ENCODE peak calls at places on chromosomes 11 and 22, in nine cellular contexts. D, G, R, L, Z, A, B, C and I are unnamed samples.

GRCh38 chr11:133842053-133842452 is 3.3 kb downstream of the SPATA19 start:
- DNase-seq in B (no peak), L (no peak), G (no peak), A (no peak), Z (no peak), R (no peak), D (no peak), C (no peak), I (no peak)

GRCh38 chr11:106917973-106918372 is 100.3 kb downstream of the GUCY1A2 start:
- DNase-seq in R (no peak), L (peak; percentile 13), D (no peak), B (no peak), G (peak; percentile 14), A (peak; percentile 57), Z (no peak), C (peak; percentile 63), I (no peak)

GRCh38 chr22:19779685-19780268 is 19.2 kb downstream of the TBX1 start:
- DNase-seq in C (no peak), A (no peak), B (no peak), L (no peak), D (no peak), Z (no peak), G (no peak), R (no peak), I (no peak)

GRCh38 chr11:92698742-92699141 is 270.7 kb upstream of the MTNR1B start:
- DNase-seq in Z (no peak), L (no peak), D (no peak), R (no peak), B (no peak), C (no peak), A (no peak), G (no peak), I (no peak)

GRCh38 chr22:29205598-29206371 is at the start of gene EMID1:
- DNase-seq in C (peak; percentile 51), R (peak; percentile 13), B (no peak), L (peak; percentile 16), D (peak; percentile 61), G (peak; percentile 69), A (peak; percentile 67), Z (no peak), I (no peak)

GRCh38 chr11:75240381-75241035 is at the start of gene TPBGL:
- DNase-seq in Z (no peak), G (no peak), D (peak; percentile 23), C (peak; percentile 63), B (peak; percentile 57), L (no peak), R (no peak), A (peak; percentile 65), I (no peak)

GRCh38 chr11:101618691-101619090 is 34.9 kb upstream of the TRPC6 start:
- DNase-seq in C (no peak), A (no peak), D (no peak), R (peak; percentile 2), B (no peak), Z (no peak), L (peak; percentile 1), G (no peak), I (no peak)

GRCh38 chr22:29004647-29005371 is 56.8 kb downstream of the C22orf31 start:
- DNase-seq in Z (no peak), R (no peak), B (peak; percentile 84), D (peak; percentile 85), L (no peak), G (no peak), C (no peak), A (peak; percentile 88), I (peak; percentile 68)

DNA sequence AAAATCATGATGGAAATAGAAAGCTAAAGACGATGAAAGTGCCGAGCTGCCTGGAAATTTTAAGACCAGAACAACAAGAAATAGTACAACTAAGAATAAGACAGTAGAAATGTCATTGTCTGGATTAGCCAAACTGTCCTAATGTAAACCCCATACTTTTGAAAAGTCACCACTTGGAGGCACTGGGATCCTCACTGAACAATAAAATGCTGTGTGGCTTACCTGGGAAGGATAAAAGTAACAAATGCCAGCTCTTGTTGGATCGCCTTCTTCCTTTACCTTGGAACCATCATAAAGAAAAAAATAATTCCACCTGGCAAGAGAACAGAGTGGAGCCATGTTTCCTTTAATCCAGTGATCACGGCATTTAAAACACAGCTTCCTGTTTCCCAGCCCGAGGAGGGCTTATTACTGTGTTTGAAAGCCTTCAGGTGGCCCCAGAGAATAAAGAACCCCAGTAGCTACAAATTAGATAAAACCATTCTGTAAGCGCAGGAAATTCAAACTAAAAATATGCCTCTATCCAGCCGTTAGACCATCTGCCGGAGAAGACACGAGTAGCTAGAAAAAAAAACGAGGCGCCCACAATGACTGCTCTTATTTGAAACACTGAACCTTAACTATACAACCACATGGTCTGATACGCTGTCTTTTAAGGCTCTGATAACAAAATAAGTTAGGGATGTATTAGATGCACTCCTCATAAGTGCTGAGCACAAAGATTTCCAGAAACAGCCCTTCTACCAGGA is 4.4 kb downstream of the HPS4 start:
- DNase-seq in R (no peak), Z (no peak), C (peak; percentile 42), D (no peak), G (peak; percentile 40), L (no peak), A (no peak), B (peak; percentile 14), I (no peak)
- H3K4me3 ChIP-seq in R (no peak overlapping the region), Z (no peak overlapping the region), C (peak overlapping the region; percentile 33), D (peak overlapping the region; percentile 24), G (peak overlapping the region; percentile 76), L (peak overlapping the region; percentile 19), A (no peak overlapping the region), B (no peak overlapping the region), I (peak overlapping the region; percentile 17)

GRCh38 chr11:102833731-102834130 is 9.7 kb downstream of the MMP3 start:
- DNase-seq in A (no peak), R (no peak), Z (no peak), G (no peak), L (no peak), B (no peak), D (no peak), C (no peak), I (no peak)

GRCh38 chr11:102831128-102831708 is 12.2 kb downstream of the MMP3 start:
- DNase-seq in G (no peak), Z (no peak), D (no peak), R (peak; percentile 16), L (peak; percentile 31), C (no peak), A (peak; percentile 78), B (peak; percentile 59), I (peak; percentile 66)

GRCh38 chr11:102832612-102833011 is 10.8 kb downstream of the MMP3 start:
- DNase-seq in C (no peak), R (no peak), B (no peak), L (no peak), G (no peak), D (no peak), A (no peak), Z (no peak), I (no peak)

GRCh38 chr11:102830328-102830727 is 13.1 kb downstream of the MMP3 start:
- DNase-seq in C (no peak), R (no peak), L (no peak), Z (no peak), B (no peak), A (no peak), G (no peak), D (no peak), I (no peak)

GRCh38 chr11:102831709-102832492 is 11.5 kb downstream of the MMP3 start:
- DNase-seq in A (peak; percentile 34), G (no peak), Z (no peak), R (no peak), L (no peak), B (peak; percentile 53), C (no peak), D (no peak), I (no peak)
- H3K4me3 ChIP-seq in A (peak overlapping the region; percentile 43), G (no peak overlapping the region), Z (peak overlapping the region; percentile 51), R (no peak overlapping the region), L (peak overlapping the region; percentile 22), B (no peak overlapping the region), C (no peak overlapping the region), D (peak overlapping the region; percentile 28), I (no peak overlapping the region)

DNA sequence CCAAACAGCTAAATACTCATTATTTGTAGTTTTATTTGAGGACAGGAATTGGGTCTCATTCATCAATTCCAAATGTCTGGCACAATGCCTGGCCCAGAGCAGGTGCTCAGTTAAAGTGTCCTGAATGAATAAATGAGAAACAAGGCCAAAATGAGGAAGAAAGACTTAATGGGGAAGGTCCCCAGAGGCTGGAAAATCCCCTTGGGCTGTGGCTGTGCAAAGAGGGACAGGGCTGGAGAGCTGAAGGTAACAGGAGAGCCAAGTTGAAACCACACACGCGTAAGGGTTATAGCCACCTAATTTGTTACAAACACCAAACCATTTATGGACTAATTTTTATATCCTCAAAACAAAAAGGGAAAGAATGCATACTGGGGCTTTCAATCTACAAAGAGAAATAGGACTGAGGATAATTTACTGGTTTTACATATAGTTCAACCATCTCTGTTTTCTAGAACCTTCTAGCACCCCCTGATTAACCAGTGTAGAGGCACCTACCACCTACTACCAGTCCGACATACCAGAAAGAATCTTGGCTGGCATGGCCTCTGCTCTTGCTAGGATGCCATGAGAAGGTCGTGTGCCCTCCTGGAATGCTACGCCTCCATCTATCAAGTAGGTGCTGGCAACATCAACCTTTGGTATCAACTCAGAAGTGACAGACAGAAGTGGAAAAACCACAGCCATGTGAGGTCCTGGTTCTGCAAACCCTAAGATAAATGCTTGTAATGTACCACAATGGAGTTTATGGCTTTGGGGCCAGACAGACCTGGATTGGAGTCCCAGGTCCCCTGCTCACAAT is 28.4 kb downstream of the MYH9 start:
- DNase-seq in R (no peak), C (no peak), D (no peak), B (no peak), L (no peak), A (no peak), Z (no peak), G (peak; percentile 71), I (no peak)
- H3K4me3 ChIP-seq in R (no peak overlapping the region), C (no peak overlapping the region), D (no peak overlapping the region), B (no peak overlapping the region), L (no peak overlapping the region), A (no peak overlapping the region), Z (no peak overlapping the region), G (no peak overlapping the region), I (no peak overlapping the region)

GRCh38 chr22:44486538-44486937 is 11.5 kb downstream of the RTL6 start:
- DNase-seq in C (no peak), D (no peak), R (peak; percentile 32), Z (no peak), L (no peak), G (no peak), A (no peak), B (peak; percentile 85), I (no peak)

GRCh38 chr22:44479662-44480061 is 18.4 kb downstream of the RTL6 start:
- DNase-seq in G (no peak), D (no peak), B (no peak), A (no peak), Z (no peak), C (peak; percentile 77), R (no peak), L (no peak), I (no peak)

GRCh38 chr22:44484618-44485017 is 13.4 kb downstream of the RTL6 start:
- DNase-seq in G (no peak), Z (no peak), C (no peak), R (no peak), L (no peak), D (no peak), B (no peak), A (no peak), I (no peak)

GRCh38 chr22:44485494-44485893 is 12.5 kb downstream of the RTL6 start:
- DNase-seq in C (no peak), B (no peak), D (no peak), R (no peak), L (no peak), Z (no peak), G (no peak), A (no peak), I (no peak)

DNA sequence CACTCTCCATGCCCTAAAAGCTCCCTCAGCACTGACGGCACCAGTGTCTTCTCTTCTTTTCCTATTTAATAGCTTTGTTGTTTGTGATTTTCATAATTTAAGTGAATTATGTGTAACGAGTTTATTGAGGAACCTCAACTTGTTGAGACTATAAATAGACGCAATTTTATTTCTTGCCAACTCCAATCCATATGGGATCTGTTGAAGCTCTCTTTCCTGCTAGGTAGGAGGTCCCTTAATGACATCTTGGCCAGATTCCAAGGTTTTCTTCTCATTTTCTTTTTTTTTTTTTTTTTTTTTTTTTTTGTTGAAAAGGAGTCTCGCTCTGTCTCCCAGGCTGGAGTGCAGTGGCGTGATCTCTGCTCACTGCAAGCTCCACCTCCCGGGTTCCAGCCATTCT is 14.2 kb downstream of the RTL6 start:
- DNase-seq in A (no peak), D (no peak), Z (no peak), G (no peak), L (peak; percentile 12), C (peak; percentile 84), R (no peak), B (no peak), I (no peak)
- H3K4me3 ChIP-seq in A (no peak overlapping the region), D (no peak overlapping the region), Z (no peak overlapping the region), G (no peak overlapping the region), L (no peak overlapping the region), C (no peak overlapping the region), R (no peak overlapping the region), B (no peak overlapping the region), I (no peak overlapping the region)